ENCODE peak calls at places on chromosomes 11 and 22, in seven cellular contexts. One of them, this sample, is unnamed.

GRCh38 chr11:13108416-13108815 is 99.3 kb downstream of the RASSF10 start:
- DNase-seq in SK-N-SH: no peak
- DNase-seq in H1: no peak
- DNase-seq in HCT116: no peak
- DNase-seq in HepG2: no peak
- DNase-seq in K562: no peak
- DNase-seq in GM12878: no peak
- DNase-seq in this sample: no peak

GRCh38 chr11:124578761-124579160 is 9.0 kb downstream of the OR8A1 start:
- DNase-seq in SK-N-SH: no peak
- DNase-seq in H1: no peak
- DNase-seq in HCT116: no peak
- DNase-seq in HepG2: no peak
- DNase-seq in K562: no peak
- DNase-seq in GM12878: no peak
- DNase-seq in this sample: no peak

GRCh38 chr11:114354076-114354475 is 46.2 kb downstream of the C11orf71 start:
- DNase-seq in SK-N-SH: no peak
- DNase-seq in H1: no peak
- DNase-seq in HCT116: no peak
- DNase-seq in HepG2: no peak
- DNase-seq in K562: peak; percentile 63
- DNase-seq in GM12878: no peak
- DNase-seq in this sample: no peak

GRCh38 chr11:33984682-33985389 is 66.7 kb upstream of the CAPRIN1 start:
- DNase-seq in SK-N-SH: no peak
- DNase-seq in H1: no peak
- DNase-seq in HCT116: no peak
- DNase-seq in HepG2: no peak
- DNase-seq in K562: peak; percentile 48
- DNase-seq in GM12878: no peak
- DNase-seq in this sample: no peak

GRCh38 chr11:122785156-122785605 is 53.1 kb upstream of the CRTAM start:
- DNase-seq in SK-N-SH: no peak
- DNase-seq in H1: no peak
- DNase-seq in HCT116: no peak
- DNase-seq in HepG2: no peak
- DNase-seq in K562: no peak
- DNase-seq in GM12878: no peak
- DNase-seq in this sample: no peak

GRCh38 chr11:14041040-14041439 is 78.5 kb downstream of the SPON1 start:
- DNase-seq in SK-N-SH: no peak
- DNase-seq in H1: no peak
- DNase-seq in HCT116: peak; percentile 22
- DNase-seq in HepG2: no peak
- DNase-seq in K562: peak; percentile 36
- DNase-seq in GM12878: no peak
- DNase-seq in this sample: no peak

GRCh38 chr11:11170352-11171084 is 182.5 kb downstream of the CSNK2A3 start:
- DNase-seq in SK-N-SH: no peak
- DNase-seq in H1: no peak
- DNase-seq in HCT116: no peak
- DNase-seq in HepG2: no peak
- DNase-seq in K562: no peak
- DNase-seq in GM12878: peak; percentile 39
- DNase-seq in this sample: no peak

GRCh38 chr11:97965849-97966646 is 1054.7 kb upstream of the CNTN5 start:
- DNase-seq in SK-N-SH: no peak
- DNase-seq in H1: no peak
- DNase-seq in HCT116: no peak
- DNase-seq in HepG2: no peak
- DNase-seq in K562: no peak
- DNase-seq in GM12878: no peak
- DNase-seq in this sample: no peak

GRCh38 chr11:71193431-71193830 is 58.9 kb downstream of the SHANK2 start:
- DNase-seq in SK-N-SH: no peak
- DNase-seq in H1: no peak
- DNase-seq in HCT116: no peak
- DNase-seq in HepG2: no peak
- DNase-seq in K562: no peak
- DNase-seq in GM12878: no peak
- DNase-seq in this sample: no peak

GRCh38 chr11:304915-305833 is 2.4 kb upstream of the IFITM2 start:
- DNase-seq in SK-N-SH: peak; percentile 82
- DNase-seq in H1: no peak
- DNase-seq in HCT116: no peak
- DNase-seq in HepG2: peak; percentile 61
- DNase-seq in K562: peak; percentile 56
- DNase-seq in GM12878: no peak
- DNase-seq in this sample: peak; percentile 93

GRCh38 chr11:69394902-69395690 is 86.4 kb upstream of the LINC01488 start:
- DNase-seq in SK-N-SH: no peak
- DNase-seq in H1: no peak
- DNase-seq in HCT116: no peak
- DNase-seq in HepG2: no peak
- DNase-seq in K562: no peak
- DNase-seq in GM12878: no peak
- DNase-seq in this sample: no peak

GRCh38 chr11:12287374-12288211 is 89.8 kb upstream of the PARVA start:
- DNase-seq in SK-N-SH: peak; percentile 51
- DNase-seq in H1: peak; percentile 57
- DNase-seq in HCT116: peak; percentile 78
- DNase-seq in HepG2: peak; percentile 59
- DNase-seq in K562: peak; percentile 49
- DNase-seq in GM12878: no peak
- DNase-seq in this sample: no peak

GRCh38 chr11:75735181-75735845 is 17.7 kb downstream of the MOGAT2 start:
- DNase-seq in SK-N-SH: no peak
- DNase-seq in H1: no peak
- DNase-seq in HCT116: no peak
- DNase-seq in HepG2: no peak
- DNase-seq in K562: no peak
- DNase-seq in GM12878: no peak
- DNase-seq in this sample: no peak

GRCh38 chr22:28247667-28248363 is 328.8 kb upstream of the PITPNB start:
- DNase-seq in SK-N-SH: peak; percentile 46
- DNase-seq in H1: no peak
- DNase-seq in HCT116: no peak
- DNase-seq in HepG2: no peak
- DNase-seq in K562: peak; percentile 18
- DNase-seq in GM12878: no peak
- DNase-seq in this sample: no peak

GRCh38 chr11:9688716-9689511 is 25.0 kb downstream of the SWAP70 start:
- DNase-seq in SK-N-SH: peak; percentile 55
- DNase-seq in H1: no peak
- DNase-seq in HCT116: no peak
- DNase-seq in HepG2: no peak
- DNase-seq in K562: no peak
- DNase-seq in GM12878: peak; percentile 81
- DNase-seq in this sample: no peak

GRCh38 chr11:44855138-44855849 is 95.4 kb downstream of the TP53I11 start:
- DNase-seq in SK-N-SH: no peak
- DNase-seq in H1: no peak
- DNase-seq in HCT116: no peak
- DNase-seq in HepG2: no peak
- DNase-seq in K562: no peak
- DNase-seq in GM12878: no peak
- DNase-seq in this sample: no peak

GRCh38 chr11:11105361-11105760 is 247.5 kb upstream of the ZBED5 start:
- DNase-seq in SK-N-SH: no peak
- DNase-seq in H1: no peak
- DNase-seq in HCT116: no peak
- DNase-seq in HepG2: no peak
- DNase-seq in K562: no peak
- DNase-seq in GM12878: no peak
- DNase-seq in this sample: no peak

GRCh38 chr22:27546157-27546556 is 255.4 kb downstream of the MN1 start:
- DNase-seq in SK-N-SH: no peak
- DNase-seq in H1: no peak
- DNase-seq in HCT116: no peak
- DNase-seq in HepG2: no peak
- DNase-seq in K562: no peak
- DNase-seq in GM12878: no peak
- DNase-seq in this sample: no peak

GRCh38 chr11:23413057-23413456 is 552.8 kb upstream of the CCDC179 start:
- DNase-seq in SK-N-SH: no peak
- DNase-seq in H1: no peak
- DNase-seq in HCT116: no peak
- DNase-seq in HepG2: no peak
- DNase-seq in K562: no peak
- DNase-seq in GM12878: no peak
- DNase-seq in this sample: no peak

GRCh38 chr11:75547617-75548054 is 14.4 kb upstream of the SERPINH1 start:
- DNase-seq in SK-N-SH: peak; percentile 88
- DNase-seq in H1: no peak
- DNase-seq in HCT116: no peak
- DNase-seq in HepG2: peak; percentile 64
- DNase-seq in K562: peak; percentile 82
- DNase-seq in GM12878: no peak
- DNase-seq in this sample: no peak

GRCh38 chr11:78860720-78861422 is 286.2 kb upstream of the NARS2 start:
- DNase-seq in SK-N-SH: peak; percentile 51
- DNase-seq in H1: no peak
- DNase-seq in HCT116: no peak
- DNase-seq in HepG2: no peak
- DNase-seq in K562: peak; percentile 15
- DNase-seq in GM12878: no peak
- DNase-seq in this sample: peak; percentile 11

GRCh38 chr11:43687120-43687791 is 6.7 kb downstream of the HSD17B12 start:
- DNase-seq in SK-N-SH: no peak
- DNase-seq in H1: no peak
- DNase-seq in HCT116: no peak
- DNase-seq in HepG2: no peak
- DNase-seq in K562: no peak
- DNase-seq in GM12878: no peak
- DNase-seq in this sample: no peak

DNA sequence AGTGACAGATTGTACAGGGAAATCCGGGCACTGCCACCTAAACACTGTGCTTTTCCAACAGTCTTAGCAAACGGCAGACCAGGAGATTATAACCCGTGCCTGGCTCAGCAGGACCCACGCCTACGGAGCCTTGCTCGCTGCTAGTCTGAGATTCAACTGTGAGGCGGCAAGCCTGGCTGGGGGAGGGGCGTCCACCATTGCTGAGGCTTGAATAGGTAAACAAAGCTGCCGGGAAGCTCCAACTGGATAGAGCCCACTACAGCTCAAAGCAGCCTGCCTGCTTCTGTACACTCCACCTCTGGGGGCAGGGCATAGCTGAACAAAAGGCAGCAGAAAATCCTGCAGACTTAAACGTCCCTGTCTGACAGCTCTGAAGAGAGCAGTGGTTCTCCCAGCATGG is 13.3 kb upstream of the OR52M1 start:
- DNase-seq in SK-N-SH: no peak
- DNase-seq in H1: no peak
- DNase-seq in HCT116: no peak
- DNase-seq in HepG2: peak; percentile 24
- DNase-seq in K562: no peak
- DNase-seq in GM12878: no peak
- DNase-seq in this sample: peak; percentile 39
- TF ChIP-seq YY1 in SK-N-SH: no peak
- TF ChIP-seq YY1 in H1: no peak
- TF ChIP-seq YY1 in HCT116: no peak
- TF ChIP-seq YY1 in HepG2: peak; percentile 18
- TF ChIP-seq YY1 in K562: no peak
- TF ChIP-seq YY1 in GM12878: no peak
- TF ChIP-seq YY1 in this sample: no peak

DNA sequence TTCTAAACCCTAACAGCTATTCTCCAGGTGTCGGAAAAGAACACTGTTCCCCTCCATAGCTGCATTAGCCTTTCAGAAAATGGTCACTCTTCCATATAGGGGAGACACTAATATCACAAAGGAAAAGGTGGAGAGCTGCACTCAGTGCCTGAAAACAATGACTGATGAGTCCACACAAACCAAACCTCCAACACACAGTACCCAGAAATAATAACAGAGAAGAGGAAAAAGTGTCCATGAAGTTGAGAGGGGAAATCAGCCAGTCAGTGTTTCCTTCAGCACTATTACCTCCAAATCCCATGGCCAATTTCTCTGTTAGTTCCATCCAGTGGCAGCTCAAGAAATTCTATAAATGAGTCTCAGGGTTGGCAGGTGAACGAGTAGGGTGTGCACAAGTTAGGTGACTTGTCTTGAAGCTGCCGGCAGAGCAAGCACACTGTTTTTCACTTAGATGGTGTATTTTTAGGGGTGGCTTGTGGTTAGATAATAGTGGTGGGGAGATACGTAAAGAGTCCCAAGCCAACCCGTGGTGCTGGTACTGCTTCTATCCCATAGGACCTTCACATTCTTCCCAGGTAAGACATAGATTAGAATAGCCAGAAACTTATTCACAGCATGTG is 84.5 kb upstream of the CHRM4 start:
- DNase-seq in SK-N-SH: no peak
- DNase-seq in H1: no peak
- DNase-seq in HCT116: no peak
- DNase-seq in HepG2: no peak
- DNase-seq in K562: no peak
- DNase-seq in GM12878: peak; percentile 28
- DNase-seq in this sample: no peak
- TF ChIP-seq YY1 in SK-N-SH: no peak
- TF ChIP-seq YY1 in H1: no peak
- TF ChIP-seq YY1 in HCT116: no peak
- TF ChIP-seq YY1 in HepG2: no peak
- TF ChIP-seq YY1 in K562: no peak
- TF ChIP-seq YY1 in GM12878: no peak
- TF ChIP-seq YY1 in this sample: no peak

GRCh38 chr22:19868773-19869471 is 14.2 kb upstream of the GNB1L start:
- DNase-seq in SK-N-SH: no peak
- DNase-seq in H1: no peak
- DNase-seq in HCT116: no peak
- DNase-seq in HepG2: no peak
- DNase-seq in K562: no peak
- DNase-seq in GM12878: no peak
- DNase-seq in this sample: no peak
- TF ChIP-seq YY1 in SK-N-SH: no peak
- TF ChIP-seq YY1 in H1: no peak
- TF ChIP-seq YY1 in HCT116: no peak
- TF ChIP-seq YY1 in HepG2: no peak
- TF ChIP-seq YY1 in K562: no peak
- TF ChIP-seq YY1 in GM12878: no peak
- TF ChIP-seq YY1 in this sample: no peak

GRCh38 chr11:117075186-117075585 is 23.0 kb downstream of the SIK3 start:
- DNase-seq in SK-N-SH: no peak
- DNase-seq in H1: no peak
- DNase-seq in HCT116: no peak
- DNase-seq in HepG2: no peak
- DNase-seq in K562: no peak
- DNase-seq in GM12878: no peak
- DNase-seq in this sample: no peak

GRCh38 chr11:117071344-117071787 is 26.9 kb downstream of the SIK3 start:
- DNase-seq in SK-N-SH: no peak
- DNase-seq in H1: no peak
- DNase-seq in HCT116: no peak
- DNase-seq in HepG2: peak; percentile 84
- DNase-seq in K562: no peak
- DNase-seq in GM12878: no peak
- DNase-seq in this sample: no peak

GRCh38 chr11:117073539-117073938 is 24.7 kb downstream of the SIK3 start:
- DNase-seq in SK-N-SH: no peak
- DNase-seq in H1: no peak
- DNase-seq in HCT116: no peak
- DNase-seq in HepG2: no peak
- DNase-seq in K562: no peak
- DNase-seq in GM12878: no peak
- DNase-seq in this sample: no peak

GRCh38 chr11:117074122-117074521 is 24.1 kb downstream of the SIK3 start:
- DNase-seq in SK-N-SH: no peak
- DNase-seq in H1: no peak
- DNase-seq in HCT116: no peak
- DNase-seq in HepG2: no peak
- DNase-seq in K562: no peak
- DNase-seq in GM12878: no peak
- DNase-seq in this sample: no peak

GRCh38 chr11:117072517-117073218 is 25.6 kb downstream of the SIK3 start:
- DNase-seq in SK-N-SH: no peak
- DNase-seq in H1: no peak
- DNase-seq in HCT116: peak; percentile 91
- DNase-seq in HepG2: peak; percentile 93
- DNase-seq in K562: peak; percentile 62
- DNase-seq in GM12878: peak; percentile 45
- DNase-seq in this sample: no peak
- TF ChIP-seq YY1 in SK-N-SH: peak; percentile 48
- TF ChIP-seq YY1 in H1: no peak
- TF ChIP-seq YY1 in HCT116: peak; percentile 76
- TF ChIP-seq YY1 in HepG2: no peak
- TF ChIP-seq YY1 in K562: no peak
- TF ChIP-seq YY1 in GM12878: no peak
- TF ChIP-seq YY1 in this sample: no peak